ENCODE peak calls at places on chromosome 12, in four cellular contexts. F, L, N and X are unnamed samples.

GRCh38 chr12:130826151-130826801 is 12.8 kb downstream of the STX2 start:
- DNase-seq in F (peak), L (no peak), N (peak), X (peak)

GRCh38 chr12:69059465-69060457 is 126.8 kb upstream of the CPM start:
- DNase-seq in F (no peak), L (no peak), N (no peak), X (no peak)

GRCh38 chr12:95343461-95344230 is 126.0 kb downstream of the VEZT start:
- DNase-seq in F (no peak), L (no peak), N (no peak), X (no peak)

GRCh38 chr12:68317047-68317667 is 15.0 kb downstream of the MDM1 start:
- DNase-seq in F (peak), L (no peak), N (no peak), X (peak)

GRCh38 chr12:96368233-96368632 is 32.0 kb downstream of the CDK17 start:
- DNase-seq in F (no peak), L (no peak), N (no peak), X (no peak)

GRCh38 chr12:2614341-2614740 is 180.4 kb upstream of the FKBP4 start:
- DNase-seq in F (no peak), L (no peak), N (no peak), X (no peak)

GRCh38 chr12:103050273-103050672 is 92.8 kb downstream of the ASCL1 start:
- DNase-seq in F (no peak), L (no peak), N (no peak), X (no peak)

GRCh38 chr12:24839268-24839791 is 109.6 kb downstream of the BCAT1 start:
- DNase-seq in F (no peak), L (peak), N (no peak), X (no peak)

GRCh38 chr12:58608711-58609110 is 311.6 kb downstream of the LRIG3 start:
- DNase-seq in F (no peak), L (no peak), N (no peak), X (no peak)

GRCh38 chr12:66516133-66516532 is 162.7 kb downstream of the GRIP1 start:
- DNase-seq in F (no peak), L (no peak), N (no peak), X (no peak)

GRCh38 chr12:105072888-105073488 is 11.3 kb downstream of the ALDH1L2 start:
- DNase-seq in F (no peak), L (no peak), N (no peak), X (no peak)

GRCh38 chr12:14379508-14379907 is 14.0 kb downstream of the ATF7IP start:
- DNase-seq in F (no peak), L (no peak), N (no peak), X (no peak)

GRCh38 chr12:115763376-115763775 is 514.1 kb downstream of the MED13L start:
- DNase-seq in F (no peak), L (no peak), N (no peak), X (no peak)

GRCh38 chr12:66598081-66598480 is 80.8 kb downstream of the GRIP1 start:
- DNase-seq in F (no peak), L (no peak), N (no peak), X (no peak)

GRCh38 chr12:24280085-24280842 is 330.8 kb upstream of the SOX5 start:
- DNase-seq in F (peak), L (no peak), N (no peak), X (no peak)

GRCh38 chr12:100229036-100229635 is 28.5 kb downstream of the ACTR6 start:
- DNase-seq in F (peak), L (peak), N (no peak), X (no peak)

GRCh38 chr12:43004908-43005307 is 415.4 kb upstream of the PRICKLE1 start:
- DNase-seq in F (no peak), L (no peak), N (no peak), X (no peak)

GRCh38 chr12:105341010-105341409 is 10.5 kb downstream of the C12orf75 start:
- DNase-seq in F (no peak), L (no peak), N (no peak), X (no peak)

GRCh38 chr12:30969006-30969405 is 42.5 kb downstream of the TSPAN11 start:
- DNase-seq in F (no peak), L (no peak), N (no peak), X (no peak)

GRCh38 chr12:127170271-127171180 is 1096.4 kb upstream of the TMEM132C start:
- DNase-seq in F (no peak), L (no peak), N (no peak), X (no peak)

GRCh38 chr12:96237465-96238077 is 43.4 kb downstream of the ELK3 start:
- DNase-seq in F (no peak), L (no peak), N (no peak), X (no peak)

GRCh38 chr12:124881123-124881522 is 17.5 kb upstream of the SCARB1 start:
- DNase-seq in F (peak), L (no peak), N (no peak), X (no peak)

GRCh38 chr12:46271846-46272245 is 3.0 kb upstream of the SLC38A1 start:
- DNase-seq in F (no peak), L (no peak), N (no peak), X (no peak)

GRCh38 chr12:68481181-68481941 is 129.3 kb upstream of the RAP1B start:
- DNase-seq in F (no peak), L (peak), N (no peak), X (no peak)

GRCh38 chr12:34393086-34393820 is 371.0 kb downstream of the ALG10 start:
- DNase-seq in F (no peak), L (no peak), N (no peak), X (no peak)

GRCh38 chr12:122730215-122731014 is at the start of gene HCAR1:
- DNase-seq in F (peak), L (no peak), N (no peak), X (no peak)

GRCh38 chr12:124686001-124686884 is 118.8 kb upstream of the NCOR2 start:
- DNase-seq in F (no peak), L (no peak), N (no peak), X (no peak)

GRCh38 chr12:8036366-8036765 is 3.9 kb downstream of the FOXJ2 start:
- DNase-seq in F (no peak), L (no peak), N (no peak), X (no peak)

DNA sequence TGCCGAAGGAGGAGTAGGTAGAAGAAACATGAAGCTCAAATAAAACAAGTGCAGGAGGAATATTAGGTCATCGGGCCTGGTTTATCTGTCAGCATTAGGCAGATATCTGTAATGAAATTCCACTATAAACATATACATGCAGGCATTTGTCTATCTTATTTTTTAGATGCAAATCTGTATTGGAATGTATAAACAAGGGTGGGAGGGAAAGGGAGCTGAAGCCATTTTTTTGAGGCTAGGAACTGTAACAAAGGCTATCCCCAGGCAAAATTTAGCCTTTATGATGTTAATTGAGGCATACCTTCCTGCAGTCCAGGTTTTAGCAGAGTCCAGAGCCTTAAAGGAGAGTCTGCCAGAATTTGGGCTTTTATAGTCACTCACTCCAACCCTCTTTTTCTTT is 72.5 kb downstream of the PHLDA1 start:
- DNase-seq in F (no peak), L (no peak), N (no peak), X (peak)
- H3K9ac ChIP-seq in F (no peak), L (no peak), N (no peak), X (peak)

GRCh38 chr12:93366427-93366826 is 11.3 kb upstream of the NUDT4 start:
- DNase-seq in F (no peak), L (no peak), N (no peak), X (no peak)

GRCh38 chr12:93365616-93366015 is 12.1 kb upstream of the NUDT4 start:
- DNase-seq in F (no peak), L (no peak), N (no peak), X (no peak)

GRCh38 chr12:93370947-93371346 is 6.8 kb upstream of the NUDT4 start:
- DNase-seq in F (no peak), L (no peak), N (no peak), X (no peak)

GRCh38 chr12:93369505-93369904 is 8.2 kb upstream of the NUDT4 start:
- DNase-seq in F (no peak), L (no peak), N (no peak), X (no peak)

GRCh38 chr12:93368766-93369165 is 9.0 kb upstream of the NUDT4 start:
- DNase-seq in F (no peak), L (no peak), N (no peak), X (no peak)
- TF ChIP-seq SUZ12 in F (no peak), L (no peak), N (no peak), X (no peak)

GRCh38 chr12:15534322-15534721 is 212.0 kb downstream of the PTPRO start:
- DNase-seq in F (no peak), L (peak), N (no peak), X (no peak)
- H3K9ac ChIP-seq in F (no peak), L (no peak), N (no peak), X (no peak)

DNA sequence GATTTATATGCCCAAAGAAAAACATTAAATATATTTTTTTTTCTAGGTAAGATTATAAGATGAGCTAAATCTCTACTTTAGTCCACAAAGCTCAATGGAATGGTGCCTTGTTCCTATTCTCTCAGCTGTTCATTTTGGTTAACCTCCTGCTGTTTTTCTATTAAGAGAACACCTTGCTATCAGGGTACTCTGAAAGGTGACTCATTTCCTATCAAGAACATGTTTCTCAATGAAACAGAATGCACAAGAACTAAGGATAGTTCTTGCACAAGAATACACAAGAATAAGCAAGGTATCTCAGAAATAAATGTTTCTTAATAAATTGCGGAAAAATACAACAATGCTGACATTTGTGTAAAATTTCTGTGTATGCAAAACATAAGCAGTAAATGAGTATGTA is 14.1 kb downstream of the ABCD2 start:
- DNase-seq in F (no peak), L (no peak), N (no peak), X (no peak)
- TF ChIP-seq SUZ12 in F (no peak), L (no peak), N (no peak), X (no peak)

GRCh38 chr12:221736-222135 is 7.8 kb upstream of the SLC6A12 start:
- DNase-seq in F (no peak), L (no peak), N (no peak), X (no peak)

GRCh38 chr12:223751-224240 is 9.8 kb upstream of the SLC6A12 start:
- DNase-seq in F (no peak), L (no peak), N (no peak), X (no peak)

GRCh38 chr12:225012-225411 is 11.1 kb upstream of the SLC6A12 start:
- DNase-seq in F (no peak), L (no peak), N (no peak), X (no peak)

GRCh38 chr12:226401-226800 is 12.4 kb upstream of the SLC6A12 start:
- DNase-seq in F (no peak), L (no peak), N (no peak), X (no peak)

GRCh38 chr12:224330-224729 is 10.4 kb upstream of the SLC6A12 start:
- DNase-seq in F (no peak), L (no peak), N (no peak), X (no peak)
- H3K9ac ChIP-seq in F (no peak), L (no peak), N (no peak), X (no peak)

GRCh38 chr12:29709056-29709455 is 74.7 kb downstream of the TMTC1 start:
- DNase-seq in F (no peak), L (no peak), N (no peak), X (no peak)
- TF ChIP-seq SUZ12 in F (no peak), L (no peak), N (no peak), X (no peak)

GRCh38 chr12:51926064-51926632 is 18.8 kb downstream of the ACVRL1 start:
- DNase-seq in F (no peak), L (no peak), N (no peak), X (no peak)
- H3K9ac ChIP-seq in F (no peak), L (no peak), N (no peak), X (no peak)

GRCh38 chr12:22406622-22407021 is 72.1 kb upstream of the ST8SIA1 start:
- DNase-seq in F (no peak), L (no peak), N (no peak), X (no peak)
- TF ChIP-seq SUZ12 in F (no peak), L (no peak), N (no peak), X (no peak)